ENCODE peak calls at places on chromosomes 6 and 20, in six cellular contexts. M is lung, C is suprapubic skin, R is GM23338, H is nephron progenitor cell, G is psoas muscle. T is an unnamed sample.

GRCh38 chr6:74369556-74369993 is 673.6 kb downstream of the CD109 start:
- DNase-seq in H (no peak), C (no peak), R (no peak), G (no peak), M (no peak), T (no peak)

GRCh38 chr20:58701431-58702160 is 9.0 kb downstream of the NPEPL1 start:
- DNase-seq in R (no peak), G (no peak), M (no peak), H (no peak), C (peak; percentile 77), T (no peak)

GRCh38 chr6:77403424-77403823 is 59.9 kb downstream of the HTR1B start:
- DNase-seq in M (no peak), C (no peak), H (no peak), R (no peak), G (no peak), T (no peak)

GRCh38 chr20:60581606-60582005 is 623.4 kb downstream of the CDH26 start:
- DNase-seq in H (no peak), M (no peak), R (no peak), C (no peak), G (no peak), T (no peak)

GRCh38 chr6:16671302-16672289 is 89.7 kb downstream of the ATXN1 start:
- DNase-seq in H (no peak), R (peak; percentile 57), C (no peak), M (no peak), G (no peak), T (no peak)

GRCh38 chr6:143018955-143019354 is 41.7 kb upstream of the AIG1 start:
- DNase-seq in C (no peak), G (no peak), M (no peak), H (no peak), R (no peak), T (no peak)

GRCh38 chr6:108947114-108947854 is 99.1 kb downstream of the ARMC2 start:
- DNase-seq in G (no peak), R (no peak), C (no peak), M (no peak), H (no peak), T (no peak)

GRCh38 chr6:129575378-129576118 is 134.4 kb downstream of the ARHGAP18 start:
- DNase-seq in C (no peak), H (peak; percentile 7), R (peak; percentile 79), G (no peak), M (no peak), T (no peak)

GRCh38 chr20:36653456-36653855 is 7.5 kb upstream of the SLA2 start:
- DNase-seq in M (no peak), G (no peak), R (no peak), C (no peak), H (no peak), T (no peak)

GRCh38 chr6:56513631-56514030 is 129.1 kb downstream of the DST start:
- DNase-seq in R (no peak), H (no peak), M (no peak), G (no peak), C (no peak), T (no peak)

GRCh38 chr6:95545226-95545625 is 32.1 kb upstream of the MANEA start:
- DNase-seq in M (no peak), H (no peak), R (no peak), G (no peak), C (no peak), T (no peak)

GRCh38 chr6:79750806-79751205 is 119.7 kb downstream of the SH3BGRL2 start:
- DNase-seq in M (no peak), R (peak; percentile 38), C (no peak), G (no peak), H (no peak), T (no peak)

GRCh38 chr6:85460951-85461805 is 11.3 kb downstream of the NT5E start:
- DNase-seq in R (no peak), H (no peak), G (no peak), C (no peak), M (no peak), T (no peak)

GRCh38 chr20:60011512-60012507 is 53.6 kb downstream of the CDH26 start:
- DNase-seq in G (no peak), C (no peak), R (no peak), M (peak; percentile 26), H (no peak), T (no peak)

GRCh38 chr6:28474441-28475219 is 31.3 kb upstream of the ZSCAN23 start:
- DNase-seq in C (no peak), M (no peak), R (peak; percentile 89), H (peak; percentile 37), G (no peak), T (no peak)

GRCh38 chr6:124684621-124685020 is 277.6 kb upstream of the RNF217 start:
- DNase-seq in R (peak; percentile 5), G (no peak), C (no peak), M (no peak), H (no peak), T (no peak)

GRCh38 chr6:148723484-148723883 is 23.3 kb upstream of the UST start:
- DNase-seq in H (no peak), M (no peak), R (no peak), C (no peak), G (no peak), T (no peak)

GRCh38 chr6:56690519-56691200 is 48.0 kb upstream of the DST start:
- DNase-seq in C (no peak), G (no peak), H (no peak), R (no peak), M (no peak), T (no peak)

GRCh38 chr6:16694789-16695188 is 66.5 kb downstream of the ATXN1 start:
- DNase-seq in R (no peak), M (no peak), G (no peak), C (no peak), H (no peak), T (no peak)

GRCh38 chr6:46419576-46420002 is 71.7 kb downstream of the RCAN2 start:
- DNase-seq in C (no peak), G (no peak), H (peak; percentile 43), M (peak; percentile 44), R (peak; percentile 84), T (peak; percentile 14)

GRCh38 chr6:159852877-159853276 is 37.9 kb upstream of the MAS1 start:
- DNase-seq in H (no peak), M (no peak), R (peak; percentile 43), C (peak; percentile 16), G (no peak), T (no peak)
- TF ChIP-seq CTCF in H (no peak), M (no peak), R (peak; percentile 58), C (no peak), G (no peak), T (peak; percentile 22)

DNA sequence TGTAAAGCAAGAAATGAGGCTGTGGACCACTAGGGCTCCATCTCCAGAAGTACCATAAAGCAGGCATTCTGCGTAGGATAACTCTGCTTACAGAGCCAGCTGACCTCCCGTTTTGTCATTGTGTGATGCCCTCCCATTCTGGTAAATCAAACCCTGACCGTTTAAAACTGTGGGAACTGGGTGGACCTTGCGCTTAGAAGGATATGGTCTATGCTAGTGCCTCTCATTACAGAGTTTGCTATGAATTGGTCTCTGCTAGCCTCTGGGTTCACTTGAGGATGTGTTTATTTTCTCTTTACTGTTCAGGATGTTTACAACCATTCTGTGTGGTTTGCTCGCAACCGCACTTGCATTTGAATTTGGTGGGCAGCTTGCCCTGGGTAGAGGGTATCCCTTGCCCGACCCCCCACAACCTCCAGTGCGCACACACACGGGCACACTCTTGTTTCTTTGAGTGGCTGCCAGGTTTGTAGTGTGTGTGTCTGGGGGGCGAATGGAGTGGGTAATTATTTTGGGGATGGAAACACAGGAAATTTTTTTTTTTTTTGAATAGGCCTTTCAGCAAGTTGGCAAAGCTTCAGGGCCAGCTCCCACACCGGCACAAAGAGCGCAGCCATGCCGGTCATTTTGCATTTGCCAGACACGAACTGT is 198.3 kb downstream of the JARID2 start:
- DNase-seq in M (no peak), H (no peak), R (no peak), C (no peak), G (no peak), T (no peak)
- TF ChIP-seq CTCF in M (no peak), H (no peak), R (no peak), C (no peak), G (no peak), T (no peak)

GRCh38 chr20:53594068-53595017 is 704 bp upstream of the ZNF217 start:
- DNase-seq in C (peak; percentile 98), M (peak; percentile 94), R (peak; percentile 94), G (peak; percentile 97), H (peak; percentile 100), T (peak; percentile 97)
- TF ChIP-seq CTCF in C (no peak), M (no peak), R (peak; percentile 56), G (no peak), H (no peak), T (peak; percentile 63)

GRCh38 chr20:52318601-52319000 is 127.0 kb upstream of the ZFP64 start:
- DNase-seq in R (no peak), C (no peak), H (no peak), M (no peak), G (no peak), T (no peak)

GRCh38 chr20:52311209-52311794 is 119.7 kb upstream of the ZFP64 start:
- DNase-seq in R (peak; percentile 53), C (no peak), H (no peak), G (no peak), M (no peak), T (no peak)

GRCh38 chr20:52312131-52312729 is 120.7 kb upstream of the ZFP64 start:
- DNase-seq in G (no peak), M (peak; percentile 33), H (peak; percentile 55), R (peak; percentile 80), C (no peak), T (peak; percentile 27)

DNA sequence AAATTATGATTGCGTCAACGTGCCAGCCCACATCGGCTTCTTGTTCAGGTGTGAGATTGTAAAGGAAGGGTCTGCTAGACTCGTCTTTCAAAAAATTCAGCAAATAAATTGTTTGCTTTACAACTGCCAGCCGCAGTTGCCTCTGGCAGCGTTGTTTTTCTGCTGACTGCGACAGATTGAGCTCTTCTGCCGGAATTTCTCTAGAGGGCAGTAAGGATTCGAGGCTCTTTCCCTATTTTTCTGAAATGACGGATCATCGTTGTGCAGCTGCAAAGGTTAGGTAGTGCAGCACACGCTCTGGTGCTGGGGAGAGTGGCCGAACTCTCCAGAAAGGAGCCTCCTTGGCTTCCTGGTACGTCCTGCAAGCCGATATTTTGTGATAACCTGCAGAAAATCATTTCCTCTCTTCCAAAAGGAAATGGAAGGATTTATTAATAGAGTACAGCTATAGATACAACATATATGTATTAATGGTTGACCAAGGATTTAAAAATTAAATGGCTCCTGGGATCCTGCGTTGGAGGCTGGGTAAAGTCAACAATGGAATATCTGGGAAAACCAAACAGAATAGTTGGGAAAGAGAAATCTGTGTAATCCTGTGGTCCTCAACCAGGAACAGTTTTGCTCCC is 121.9 kb upstream of the ZFP64 start:
- DNase-seq in C (no peak), G (no peak), M (no peak), H (peak; percentile 24), R (peak; percentile 79), T (no peak)
- TF ChIP-seq CTCF in C (no peak), G (peak; percentile 17), M (no peak), H (peak; percentile 53), R (peak; percentile 63), T (peak; percentile 58)

GRCh38 chr20:5153152-5153467 is 26.3 kb downstream of the CDS2 start:
- DNase-seq in H (no peak), C (no peak), M (no peak), R (no peak), G (no peak), T (no peak)
- TF ChIP-seq CTCF in H (no peak), C (no peak), M (no peak), R (no peak), G (no peak), T (no peak)

GRCh38 chr6:114096553-114097172 is 125.7 kb upstream of the HDAC2 start:
- DNase-seq in G (no peak), C (no peak), R (peak; percentile 79), M (no peak), H (peak; percentile 12), T (no peak)
- TF ChIP-seq CTCF in G (peak; percentile 79), C (peak; percentile 16), R (peak; percentile 73), M (no peak), H (peak; percentile 93), T (peak; percentile 87)

T was measured in progenitor cell of endocrine pancreas.